ENCODE peak calls at places on chromosomes 3 and 15, in five cellular contexts. D, R, C, Q and O are unnamed samples.

GRCh38 chr3:18335202-18335601 is 89.9 kb downstream of the SATB1 start:
- DNase-seq in D (no peak), R (no peak), C (no peak), Q (no peak), O (no peak)

GRCh38 chr3:118525096-118525495 is 509.6 kb downstream of the IGSF11 start:
- DNase-seq in D (no peak), R (no peak), C (no peak), Q (no peak), O (no peak)

GRCh38 chr3:23756206-23756840 is 49.4 kb upstream of the UBE2E1 start:
- DNase-seq in D (no peak), R (no peak), C (no peak), Q (no peak), O (no peak)

GRCh38 chr15:31341501-31342195 is 15.0 kb downstream of the KLF13 start:
- DNase-seq in D (no peak), R (no peak), C (no peak), Q (peak; percentile 69), O (no peak)

GRCh38 chr3:38648659-38649499 is 608 bp downstream of the SCN5A start:
- DNase-seq in D (no peak), R (no peak), C (no peak), Q (peak; percentile 4), O (no peak)

GRCh38 chr3:134757549-134758069 is 37.5 kb upstream of the EPHB1 start:
- DNase-seq in D (no peak), R (no peak), C (no peak), Q (no peak), O (no peak)

GRCh38 chr15:89809093-89809786 is 5.4 kb downstream of the ANPEP start:
- DNase-seq in D (no peak), R (peak; percentile 58), C (no peak), Q (no peak), O (peak; percentile 35)

GRCh38 chr15:91258436-91258779 is 158.4 kb downstream of the SV2B start:
- DNase-seq in D (no peak), R (no peak), C (no peak), Q (no peak), O (no peak)

GRCh38 chr3:30996467-30996866 is 102.0 kb upstream of the GADL1 start:
- DNase-seq in D (no peak), R (no peak), C (no peak), Q (no peak), O (peak; percentile 6)

GRCh38 chr3:188559856-188560255 is 405.9 kb downstream of the LPP start:
- DNase-seq in D (no peak), R (no peak), C (no peak), Q (no peak), O (no peak)

GRCh38 chr3:124200336-124200901 is 208.5 kb upstream of the ROPN1 start:
- DNase-seq in D (no peak), R (peak; percentile 22), C (peak; percentile 3), Q (no peak), O (no peak)

GRCh38 chr3:32366638-32367368 is 24.9 kb upstream of the CMTM7 start:
- DNase-seq in D (no peak), R (peak; percentile 43), C (no peak), Q (no peak), O (no peak)

GRCh38 chr3:101204246-101204645 is 116.1 kb downstream of the IMPG2 start:
- DNase-seq in D (no peak), R (peak; percentile 18), C (no peak), Q (no peak), O (no peak)

GRCh38 chr15:83365370-83365938 is 81.0 kb upstream of the BNC1 start:
- DNase-seq in D (no peak), R (peak; percentile 20), C (peak; percentile 25), Q (no peak), O (peak; percentile 41)

GRCh38 chr3:16307832-16308531 is 43.0 kb downstream of the OXNAD1 start:
- DNase-seq in D (peak; percentile 2), R (no peak), C (no peak), Q (no peak), O (no peak)

GRCh38 chr3:27219127-27219860 is 149.9 kb downstream of the NEK10 start:
- DNase-seq in D (peak; percentile 71), R (peak; percentile 32), C (no peak), Q (no peak), O (no peak)

GRCh38 chr3:49255112-49255511 is 21.9 kb downstream of the C3orf62 start:
- DNase-seq in D (no peak), R (no peak), C (no peak), Q (no peak), O (no peak)

GRCh38 chr15:52334491-52335160 is 39.0 kb upstream of the MYO5C start:
- DNase-seq in D (no peak), R (peak; percentile 49), C (no peak), Q (no peak), O (no peak)

GRCh38 chr3:177657243-177657642 is 460.0 kb upstream of the TBL1XR1 start:
- DNase-seq in D (no peak), R (no peak), C (no peak), Q (no peak), O (no peak)

GRCh38 chr15:75723171-75723846 is 10.7 kb upstream of the CSPG4 start:
- DNase-seq in D (no peak), R (no peak), C (no peak), Q (no peak), O (no peak)

GRCh38 chr15:80478075-80478474 is 73.9 kb downstream of the ARNT2 start:
- DNase-seq in D (no peak), R (peak; percentile 73), C (no peak), Q (no peak), O (peak; percentile 30)

DNA sequence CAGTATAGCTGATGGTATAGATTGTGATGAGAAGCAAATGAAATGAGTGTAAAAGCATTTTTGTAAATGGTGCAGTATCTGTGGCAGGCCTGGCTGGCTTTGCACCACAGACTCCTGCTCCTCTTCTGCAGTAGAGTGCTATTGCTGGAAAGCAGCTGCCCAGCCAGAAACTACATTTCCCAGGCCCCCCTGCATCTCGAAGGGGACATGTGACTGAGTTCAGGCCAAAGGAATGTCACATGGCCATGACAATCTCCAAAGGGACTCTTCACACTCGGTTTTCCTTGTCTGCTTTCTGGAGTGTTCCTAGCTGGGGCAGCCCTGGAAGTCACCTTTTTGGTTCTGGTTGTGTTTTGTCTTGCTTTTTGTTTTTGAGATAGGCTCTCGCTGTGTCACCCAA is 277.1 kb downstream of the SUCLG2 start:
- DNase-seq in D (no peak), R (no peak), C (no peak), Q (no peak), O (no peak)
- H3K27me3 ChIP-seq in D (no peaks in the 10 kb centered on the region), R (no peaks in the 10 kb centered on the region), C (no peaks in the 10 kb centered on the region), Q (no peaks in the 10 kb centered on the region), O (no peaks in the 10 kb centered on the region)

GRCh38 chr3:197368821-197369220 is 70.4 kb upstream of the DLG1 start:
- DNase-seq in D (no peak), R (no peak), C (no peak), Q (no peak), O (no peak)

GRCh38 chr3:197367081-197367780 is 68.8 kb upstream of the DLG1 start:
- DNase-seq in D (no peak), R (peak; percentile 82), C (peak; percentile 54), Q (no peak), O (peak; percentile 98)

GRCh38 chr3:197366301-197367044 is 68.1 kb upstream of the DLG1 start:
- DNase-seq in D (no peak), R (no peak), C (no peak), Q (no peak), O (no peak)

GRCh38 chr3:197369545-197369944 is 71.1 kb upstream of the DLG1 start:
- DNase-seq in D (no peak), R (no peak), C (no peak), Q (no peak), O (no peak)

GRCh38 chr3:197368330-197368729 is 69.9 kb upstream of the DLG1 start:
- DNase-seq in D (no peak), R (no peak), C (no peak), Q (no peak), O (no peak)
- H3K4me1 ChIP-seq in D (no peaks in the 10 kb centered on the region), R (peaks cover 24% of the 10 kb centered on the region), C (peaks cover 24% of the 10 kb centered on the region), Q (no peaks in the 10 kb centered on the region), O (peaks cover 59% of the 10 kb centered on the region)

DNA sequence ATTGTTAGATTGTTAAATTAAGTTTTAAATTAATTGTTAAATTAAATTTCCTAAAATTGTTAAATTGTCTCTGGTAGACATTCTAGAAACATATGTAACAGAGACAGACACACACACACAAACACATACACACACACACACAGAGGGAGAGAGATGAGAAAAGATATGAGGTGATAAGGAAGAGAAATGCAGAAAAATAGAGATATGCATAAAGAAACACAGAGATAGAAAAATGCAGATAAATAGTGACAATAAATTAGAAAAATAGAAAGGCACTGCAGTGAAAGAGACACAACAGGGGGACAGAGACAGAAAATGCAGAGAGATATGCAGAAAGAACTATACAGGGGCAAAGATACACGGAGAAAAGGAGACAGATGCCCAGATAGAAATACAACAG is 25.1 kb upstream of the GOLGA8B start:
- DNase-seq in D (no peak), R (no peak), C (no peak), Q (no peak), O (no peak)
- H3K27me3 ChIP-seq in D (no peaks in the 10 kb centered on the region), R (peaks cover 21% of the 10 kb centered on the region), C (peaks cover 11% of the 10 kb centered on the region), Q (peaks cover 3% of the 10 kb centered on the region), O (no peaks in the 10 kb centered on the region)

DNA sequence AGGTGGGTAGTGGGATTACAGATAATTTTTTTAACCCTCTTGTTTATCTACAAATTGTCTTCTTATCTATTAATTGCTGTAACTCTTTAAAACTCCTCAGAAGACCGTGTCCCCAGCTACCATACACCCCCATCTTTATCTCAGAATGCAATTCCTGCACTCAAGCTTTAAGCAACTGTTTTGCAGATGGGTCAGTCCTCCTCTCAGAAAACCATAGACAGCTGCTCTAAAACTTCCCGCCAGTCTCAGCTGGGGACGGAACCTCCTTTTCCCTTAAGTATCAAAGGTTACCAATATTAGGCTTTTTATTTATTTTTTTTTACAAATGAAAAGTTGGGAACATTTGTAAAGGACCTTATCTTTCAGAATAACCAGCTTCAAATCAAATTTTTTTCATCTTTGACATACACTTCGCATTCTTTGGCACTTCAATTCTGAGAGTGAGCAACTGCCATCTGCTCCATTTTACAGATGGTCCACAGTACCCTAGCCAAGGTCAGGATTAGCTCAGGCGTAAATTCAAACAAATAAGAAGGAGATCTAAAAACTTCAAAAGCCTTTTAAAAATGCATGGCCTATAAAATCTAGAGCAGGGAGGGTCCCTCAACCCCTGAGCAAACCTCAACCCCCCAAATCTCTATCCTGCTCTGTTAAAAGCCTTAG is 1.2 kb downstream of the GATM start:
- DNase-seq in D (no peak), R (no peak), C (no peak), Q (no peak), O (peak; percentile 41)
- H3K4me1 ChIP-seq in D (no peaks in the 10 kb centered on the region), R (peaks cover 2% of the 10 kb centered on the region), C (peaks cover 12% of the 10 kb centered on the region), Q (peaks cover 11% of the 10 kb centered on the region), O (peaks cover 23% of the 10 kb centered on the region)

GRCh38 chr3:58237940-58238681 is 519 bp downstream of the ABHD6 start:
- DNase-seq in D (peak; percentile 71), R (peak; percentile 21), C (no peak), Q (peak; percentile 20), O (peak; percentile 44)

GRCh38 chr3:58236527-58237237 is 910 bp upstream of the ABHD6 start:
- DNase-seq in D (peak; percentile 38), R (no peak), C (no peak), Q (no peak), O (peak; percentile 34)

GRCh38 chr3:58237238-58237939 is at the start of gene ABHD6:
- DNase-seq in D (peak; percentile 83), R (peak; percentile 58), C (peak; percentile 81), Q (peak; percentile 85), O (peak; percentile 57)

GRCh38 chr3:58241321-58242044 is 3.9 kb downstream of the ABHD6 start:
- DNase-seq in D (peak; percentile 7), R (peak; percentile 20), C (no peak), Q (no peak), O (no peak)

DNA sequence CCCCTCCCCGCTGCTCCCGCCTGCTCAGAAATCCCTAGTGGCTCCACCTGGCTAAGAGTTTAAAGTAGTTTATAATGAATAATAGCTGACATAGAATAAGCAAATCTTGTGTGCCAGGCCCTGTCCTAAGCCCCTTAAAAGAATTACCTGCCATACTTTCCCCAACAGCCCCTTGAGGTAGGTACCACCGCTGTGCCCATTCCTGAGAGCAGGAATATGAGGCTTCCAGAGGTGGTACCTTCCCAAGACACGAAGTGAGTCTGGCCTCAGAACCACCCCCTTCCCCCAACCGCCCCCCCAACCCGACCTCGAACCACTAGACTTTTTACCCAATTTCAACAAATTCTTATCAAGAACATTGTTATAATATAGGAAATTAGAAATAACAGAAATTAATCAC is 1.2 kb downstream of the ABHD6 start:
- DNase-seq in D (no peak), R (no peak), C (no peak), Q (no peak), O (no peak)
- H3K27me3 ChIP-seq in D (no peaks in the 10 kb centered on the region), R (peaks cover under 1% of the 10 kb centered on the region), C (no peaks in the 10 kb centered on the region), Q (no peaks in the 10 kb centered on the region), O (no peaks in the 10 kb centered on the region)